ENCODE peak calls at places on chromosome 18, in six cellular contexts. One of them, this sample, is unnamed.

GRCh38 chr18:56475250-56475649 is 163.1 kb downstream of the TXNL1 start:
- DNase-seq in GM23248: peak
- DNase-seq in GM12878: no peak
- DNase-seq in neural progenitor cell: no peak
- DNase-seq in GM23338: no peak
- DNase-seq in PC-3: peak
- DNase-seq in this sample: no peak

GRCh38 chr18:44740000-44740399 is 59.3 kb downstream of the SETBP1 start:
- DNase-seq in GM23248: no peak
- DNase-seq in GM12878: no peak
- DNase-seq in neural progenitor cell: no peak
- DNase-seq in GM23338: peak
- DNase-seq in PC-3: peak
- DNase-seq in this sample: no peak

GRCh38 chr18:32057624-32058165 is 34.0 kb upstream of the RNF138 start:
- DNase-seq in GM23248: no peak
- DNase-seq in GM12878: no peak
- DNase-seq in neural progenitor cell: peak
- DNase-seq in GM23338: peak
- DNase-seq in PC-3: no peak
- DNase-seq in this sample: no peak

GRCh38 chr18:58649966-58650816 is 21.1 kb upstream of the MALT1 start:
- DNase-seq in GM23248: no peak
- DNase-seq in GM12878: peak
- DNase-seq in neural progenitor cell: no peak
- DNase-seq in GM23338: no peak
- DNase-seq in PC-3: no peak
- DNase-seq in this sample: no peak

GRCh38 chr18:12657849-12658829 is at the start of gene SPIRE1:
- DNase-seq in GM23248: peak
- DNase-seq in GM12878: no peak
- DNase-seq in neural progenitor cell: peak
- DNase-seq in GM23338: peak
- DNase-seq in PC-3: peak
- DNase-seq in this sample: peak

GRCh38 chr18:48767090-48767670 is 183.6 kb downstream of the SMAD7 start:
- DNase-seq in GM23248: peak
- DNase-seq in GM12878: no peak
- DNase-seq in neural progenitor cell: no peak
- DNase-seq in GM23338: peak
- DNase-seq in PC-3: no peak
- DNase-seq in this sample: no peak

GRCh38 chr18:36608107-36608506 is 220.7 kb downstream of the TPGS2 start:
- DNase-seq in GM23248: no peak
- DNase-seq in GM12878: no peak
- DNase-seq in neural progenitor cell: no peak
- DNase-seq in GM23338: no peak
- DNase-seq in PC-3: no peak
- DNase-seq in this sample: no peak

GRCh38 chr18:34501553-34501952 is 208.5 kb upstream of the DTNA start:
- DNase-seq in GM23248: no peak
- DNase-seq in GM12878: no peak
- DNase-seq in neural progenitor cell: no peak
- DNase-seq in GM23338: no peak
- DNase-seq in PC-3: no peak
- DNase-seq in this sample: no peak

DNA sequence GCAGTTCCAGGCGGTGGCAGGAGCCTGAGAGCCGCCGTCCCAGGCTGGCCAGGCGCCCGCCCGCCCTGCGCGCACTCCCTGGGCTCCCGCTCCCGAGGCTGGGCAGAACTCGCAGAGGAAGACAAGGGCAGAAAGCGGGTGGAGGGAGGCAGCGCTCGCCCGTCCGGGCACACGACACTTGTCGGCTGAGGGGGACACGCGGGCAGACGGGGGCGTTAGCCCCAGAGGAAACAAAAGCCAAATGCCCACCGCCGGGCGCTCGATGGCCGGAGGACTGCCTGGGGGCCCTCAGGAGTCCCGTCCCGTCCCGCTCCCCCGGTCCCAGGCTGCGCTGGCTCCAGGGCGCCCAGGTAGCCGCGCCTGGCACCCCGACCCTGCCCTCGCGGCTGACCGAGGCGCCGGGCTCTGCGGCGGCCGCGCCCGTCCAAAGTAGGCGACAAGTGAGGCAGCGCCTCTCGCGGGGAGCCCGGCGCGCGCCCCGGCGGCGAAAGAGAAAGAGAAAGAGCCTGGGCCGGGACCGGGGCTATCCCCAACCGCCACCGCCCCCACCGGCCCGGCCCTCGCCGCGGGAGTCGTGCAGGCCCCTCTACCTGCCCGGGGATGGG is 491 bp downstream of the L3MBTL4 start:
- DNase-seq in GM23248: peak
- DNase-seq in GM12878: no peak
- DNase-seq in neural progenitor cell: peak
- DNase-seq in GM23338: peak
- DNase-seq in PC-3: peak
- DNase-seq in this sample: no peak
- TF ChIP-seq EZH2 in GM23248: no peak
- TF ChIP-seq EZH2 in GM12878: no peak
- TF ChIP-seq EZH2 in neural progenitor cell: peak
- TF ChIP-seq EZH2 in GM23338: no peak
- TF ChIP-seq EZH2 in PC-3: no peak
- TF ChIP-seq EZH2 in this sample: no peak

GRCh38 chr18:8367217-8367988 is 241.8 kb upstream of the RAB12 start:
- DNase-seq in GM23248: peak
- DNase-seq in GM12878: no peak
- DNase-seq in neural progenitor cell: peak
- DNase-seq in GM23338: peak
- DNase-seq in PC-3: peak
- DNase-seq in this sample: peak
- TF ChIP-seq EZH2 in GM23248: no peak
- TF ChIP-seq EZH2 in GM12878: no peak
- TF ChIP-seq EZH2 in neural progenitor cell: peak
- TF ChIP-seq EZH2 in GM23338: no peak
- TF ChIP-seq EZH2 in PC-3: no peak
- TF ChIP-seq EZH2 in this sample: no peak

DNA sequence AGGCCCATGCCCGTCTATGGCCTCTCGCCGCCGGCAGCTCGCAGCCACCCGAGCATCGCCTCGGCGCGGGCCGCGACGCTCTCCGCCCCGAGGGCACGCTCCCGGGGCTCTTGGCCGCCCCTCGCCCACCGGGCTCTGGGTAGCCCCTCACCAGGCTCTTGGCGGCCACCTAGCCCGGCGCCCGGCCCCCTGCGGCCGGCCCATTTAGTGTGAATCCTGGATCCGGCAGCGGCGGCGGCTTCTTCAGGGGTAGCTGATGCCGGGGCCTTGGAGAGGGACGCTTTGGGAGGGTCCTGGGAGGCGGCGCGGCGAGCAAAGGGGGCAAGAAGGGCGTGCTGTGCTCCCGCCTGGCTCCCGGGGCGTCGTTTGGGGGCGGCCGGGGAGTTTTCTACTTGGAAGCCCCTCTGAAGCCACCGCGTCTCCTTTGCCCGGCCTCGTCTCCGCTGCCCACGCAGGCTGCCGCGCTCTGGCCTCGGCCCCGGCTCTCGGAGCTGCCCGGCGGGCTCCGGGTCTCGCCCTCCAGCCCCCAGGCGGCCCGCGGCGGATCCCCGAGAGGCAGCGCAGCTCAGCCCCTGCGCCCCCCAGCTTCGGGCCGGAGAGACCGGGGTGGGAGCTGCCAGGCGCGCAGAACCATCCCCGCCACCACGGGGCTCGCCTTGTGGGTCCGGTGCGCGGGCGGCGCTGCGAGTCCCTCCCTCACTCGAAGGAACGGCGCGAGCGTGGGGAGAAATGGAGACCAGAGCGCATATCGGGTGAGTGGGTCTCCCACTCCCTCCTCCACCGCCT is 521 bp downstream of the PIEZO2 start:
- DNase-seq in GM23248: peak
- DNase-seq in GM12878: no peak
- DNase-seq in neural progenitor cell: peak
- DNase-seq in GM23338: peak
- DNase-seq in PC-3: no peak
- DNase-seq in this sample: no peak
- TF ChIP-seq EZH2 in GM23248: peak
- TF ChIP-seq EZH2 in GM12878: no peak
- TF ChIP-seq EZH2 in neural progenitor cell: peak
- TF ChIP-seq EZH2 in GM23338: peak
- TF ChIP-seq EZH2 in PC-3: no peak
- TF ChIP-seq EZH2 in this sample: no peak

DNA sequence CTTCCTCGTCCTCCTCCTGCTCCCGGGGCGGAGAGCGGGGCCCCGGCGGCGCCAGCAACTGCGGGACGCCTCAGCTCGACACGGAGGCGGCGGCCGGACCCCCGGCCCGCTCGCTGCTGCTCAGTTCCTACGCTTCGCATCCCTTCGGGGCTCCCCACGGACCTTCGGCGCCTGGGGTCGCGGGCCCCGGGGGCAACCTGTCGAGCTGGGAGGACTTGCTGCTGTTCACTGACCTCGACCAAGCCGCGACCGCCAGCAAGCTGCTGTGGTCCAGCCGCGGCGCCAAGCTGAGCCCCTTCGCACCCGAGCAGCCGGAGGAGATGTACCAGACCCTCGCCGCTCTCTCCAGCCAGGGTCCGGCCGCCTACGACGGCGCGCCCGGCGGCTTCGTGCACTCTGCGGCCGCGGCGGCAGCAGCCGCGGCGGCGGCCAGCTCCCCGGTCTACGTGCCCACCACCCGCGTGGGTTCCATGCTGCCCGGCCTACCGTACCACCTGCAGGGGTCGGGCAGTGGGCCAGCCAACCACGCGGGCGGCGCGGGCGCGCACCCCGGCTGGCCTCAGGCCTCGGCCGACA is 2.0 kb downstream of the GATA6 start:
- DNase-seq in GM23248: peak
- DNase-seq in GM12878: no peak
- DNase-seq in neural progenitor cell: peak
- DNase-seq in GM23338: no peak
- DNase-seq in PC-3: no peak
- DNase-seq in this sample: no peak
- TF ChIP-seq EZH2 in GM23248: no peak
- TF ChIP-seq EZH2 in GM12878: no peak
- TF ChIP-seq EZH2 in neural progenitor cell: peak
- TF ChIP-seq EZH2 in GM23338: peak
- TF ChIP-seq EZH2 in PC-3: no peak
- TF ChIP-seq EZH2 in this sample: no peak

DNA sequence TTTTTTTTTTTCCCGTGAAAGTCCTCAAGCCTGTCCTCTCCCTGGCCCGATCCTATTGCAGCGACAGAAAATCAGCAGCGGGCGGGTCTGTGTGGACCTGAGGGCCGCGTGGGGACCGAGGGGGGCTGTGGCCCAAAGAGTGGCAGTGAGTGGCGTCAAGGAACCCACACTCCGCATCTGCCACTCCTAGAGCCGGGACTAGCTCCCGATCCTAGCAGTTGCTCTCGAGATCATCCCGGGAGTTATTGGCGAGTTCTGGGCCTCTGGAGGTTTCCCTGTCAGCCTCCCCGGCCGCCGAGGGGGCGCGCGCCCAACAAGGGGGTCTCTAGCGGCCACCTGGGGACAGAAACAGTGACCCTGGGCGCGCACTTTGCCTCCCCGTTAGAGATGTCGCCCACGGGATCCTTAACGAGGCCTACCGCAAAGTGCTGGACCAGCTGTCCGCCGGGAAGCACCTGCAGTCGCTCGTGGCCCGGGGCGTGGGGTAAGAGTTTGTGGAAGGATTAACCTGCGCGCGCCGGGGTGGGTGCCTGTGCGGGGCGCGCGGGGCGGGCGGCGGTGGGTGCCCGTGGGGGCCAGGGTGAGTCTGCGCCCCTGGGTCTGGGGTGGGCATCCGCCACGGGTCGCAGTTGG is 3.3 kb downstream of the ADCYAP1 start:
- DNase-seq in GM23248: no peak
- DNase-seq in GM12878: no peak
- DNase-seq in neural progenitor cell: peak
- DNase-seq in GM23338: peak
- DNase-seq in PC-3: no peak
- DNase-seq in this sample: no peak
- TF ChIP-seq EZH2 in GM23248: peak
- TF ChIP-seq EZH2 in GM12878: no peak
- TF ChIP-seq EZH2 in neural progenitor cell: peak
- TF ChIP-seq EZH2 in GM23338: peak
- TF ChIP-seq EZH2 in PC-3: peak
- TF ChIP-seq EZH2 in this sample: no peak

GRCh38 chr18:79637181-79637920 is 42.3 kb upstream of the CTDP1 start:
- DNase-seq in GM23248: no peak
- DNase-seq in GM12878: no peak
- DNase-seq in neural progenitor cell: no peak
- DNase-seq in GM23338: peak
- DNase-seq in PC-3: no peak
- DNase-seq in this sample: no peak
- TF ChIP-seq EZH2 in GM23248: no peak
- TF ChIP-seq EZH2 in GM12878: no peak
- TF ChIP-seq EZH2 in neural progenitor cell: no peak
- TF ChIP-seq EZH2 in GM23338: no peak
- TF ChIP-seq EZH2 in PC-3: no peak
- TF ChIP-seq EZH2 in this sample: no peak

GRCh38 chr18:21242141-21243040 is at the start of gene GREB1L:
- DNase-seq in GM23248: peak
- DNase-seq in GM12878: no peak
- DNase-seq in neural progenitor cell: peak
- DNase-seq in GM23338: peak
- DNase-seq in PC-3: peak
- DNase-seq in this sample: no peak
- TF ChIP-seq EZH2 in GM23248: no peak
- TF ChIP-seq EZH2 in GM12878: no peak
- TF ChIP-seq EZH2 in neural progenitor cell: no peak
- TF ChIP-seq EZH2 in GM23338: peak
- TF ChIP-seq EZH2 in PC-3: no peak
- TF ChIP-seq EZH2 in this sample: no peak